ENCODE peak calls at places on chromosomes 13 and 19, in four cellular contexts. I, M, G and L are unnamed samples.
A peak's percentile ranks its signal among the peaks of the same experiment; 100 is the strongest.

GRCh38 chr13:102470283-102470920 is 68.6 kb upstream of the FGF14 start:
- DNase-seq in I (no peak), M (no peak), G (no peak), L (no peak)

GRCh38 chr13:72255908-72256307 is 388.9 kb upstream of the DACH1 start:
- DNase-seq in I (peak; percentile 37), M (peak; percentile 56), G (peak; percentile 4), L (peak; percentile 55)

GRCh38 chr19:6730153-6730804 is 7.1 kb downstream of the GPR108 start:
- DNase-seq in I (no peak), M (no peak), G (peak; percentile 82), L (no peak)

GRCh38 chr13:38409771-38410170 is 60.1 kb downstream of the UFM1 start:
- DNase-seq in I (peak; percentile 74), M (no peak), G (no peak), L (no peak)

GRCh38 chr19:34336781-34337271 is 28.2 kb upstream of the GPI start:
- DNase-seq in I (no peak), M (no peak), G (no peak), L (no peak)

GRCh38 chr19:41844601-41845000 is at the start of gene LYPD4:
- DNase-seq in I (no peak), M (no peak), G (no peak), L (no peak)

GRCh38 chr13:42959615-42960014 is 32.4 kb downstream of the EPSTI1 start:
- DNase-seq in I (no peak), M (no peak), G (no peak), L (no peak)

GRCh38 chr13:70016116-70016515 is 91.5 kb upstream of the ATXN8OS start:
- DNase-seq in I (no peak), M (no peak), G (no peak), L (no peak)

GRCh38 chr19:48468806-48469055 is 438 bp upstream of the CYTH2 start:
- DNase-seq in I (no peak), M (no peak), G (no peak), L (no peak)

GRCh38 chr13:92510416-92510815 is 716.2 kb upstream of the GPC6 start:
- DNase-seq in I (peak; percentile 80), M (peak; percentile 72), G (no peak), L (peak; percentile 22)

GRCh38 chr19:33199441-33200265 is 5.5 kb downstream of the LRP3 start:
- DNase-seq in I (no peak), M (peak; percentile 13), G (no peak), L (peak; percentile 18)

GRCh38 chr19:39171479-39172465 is 25.0 kb upstream of the NCCRP1 start:
- DNase-seq in I (no peak), M (no peak), G (no peak), L (no peak)

GRCh38 chr13:44271031-44271433 is 102.6 kb upstream of the SERP2 start:
- DNase-seq in I (peak; percentile 24), M (peak; percentile 61), G (no peak), L (peak; percentile 61)

GRCh38 chr13:112441779-112442310 is 65.7 kb downstream of the SPACA7 start:
- DNase-seq in I (no peak), M (no peak), G (no peak), L (no peak)

GRCh38 chr19:50465986-50466771 is 10.1 kb upstream of the EMC10 start:
- DNase-seq in I (no peak), M (peak; percentile 4), G (no peak), L (no peak)

GRCh38 chr19:1473424-1473851 is 5.6 kb downstream of the C19orf25 start:
- DNase-seq in I (no peak), M (no peak), G (no peak), L (no peak)

GRCh38 chr19:9850235-9850959 is 15.3 kb downstream of the PIN1 start:
- DNase-seq in I (no peak), M (no peak), G (no peak), L (no peak)

GRCh38 chr13:51921790-51922740 is 60.3 kb downstream of the CCDC70 start:
- DNase-seq in I (no peak), M (no peak), G (no peak), L (no peak)

GRCh38 chr13:64755961-64756360 is 2474.2 kb downstream of the PCDH9 start:
- DNase-seq in I (no peak), M (peak; percentile 81), G (no peak), L (peak; percentile 27)

GRCh38 chr13:31166591-31166990 is 4.9 kb upstream of the HSPH1 start:
- DNase-seq in I (no peak), M (peak; percentile 41), G (no peak), L (no peak)

GRCh38 chr13:31046711-31047279 is 114.3 kb downstream of the TEX26 start:
- DNase-seq in I (no peak), M (peak; percentile 53), G (no peak), L (no peak)

GRCh38 chr13:45119469-45119989 is 781 bp upstream of the GTF2F2 start:
- DNase-seq in I (no peak), M (peak; percentile 79), G (no peak), L (no peak)

GRCh38 chr13:52931913-52932312 is 83.5 kb upstream of the PCDH8 start:
- DNase-seq in I (no peak), M (no peak), G (no peak), L (no peak)

GRCh38 chr19:45439569-45440258 is 16.0 kb upstream of the ERCC1 start:
- DNase-seq in I (no peak), M (peak; percentile 74), G (peak; percentile 81), L (peak; percentile 58)

GRCh38 chr13:81487151-81487550 is 1146.2 kb upstream of the SPRY2 start:
- DNase-seq in I (no peak), M (no peak), G (no peak), L (peak; percentile 27)

GRCh38 chr13:30510811-30511371 is 45.2 kb upstream of the HMGB1 start:
- DNase-seq in I (no peak), M (peak; percentile 33), G (no peak), L (no peak)